ENCODE peak calls at places on chromosomes 16 and 17, in seven cellular contexts. Q is stimulated activated CD8-positive, alpha-beta memory T cell treated with anti-CD3 and anti-CD28 coated beads, Interleukin-15, amount 100 ng/mL, for 48 hours; U is NCI-H748 treated with DMSO at 0.1 percent for 48 hours; H is mucosa of descending colon; O is GM12892; E is KG1; N is dorsolateral prefrontal cortex. R is an unnamed sample.
A peak's percentile ranks its signal among the peaks of the same experiment; 100 is the strongest.

GRCh38 chr16:81444448-81445121 is at the start of gene CMIP:
- DNase-seq in Q (peak; percentile 72), U (peak; percentile 31), H (peak; percentile 90), O (peak; percentile 94), E (peak; percentile 44), N (peak; percentile 63), R (peak; percentile 78)

GRCh38 chr17:1732241-1733046 is 7.9 kb downstream of the WDR81 start:
- DNase-seq in Q (no peak), U (no peak), H (no peak), O (no peak), E (no peak), N (no peak), R (peak; percentile 40)

GRCh38 chr16:16021020-16021419 is 71.6 kb downstream of the ABCC1 start:
- DNase-seq in Q (no peak), U (no peak), H (no peak), O (no peak), E (peak; percentile 47), N (no peak), R (no peak)

GRCh38 chr17:18182978-18183333 is 672 bp upstream of the ALKBH5 start:
- DNase-seq in Q (peak; percentile 68), U (peak; percentile 75), H (peak; percentile 92), O (peak; percentile 80), E (no peak), N (no peak), R (no peak)

GRCh38 chr17:32118835-32119234 is 23.5 kb upstream of the RHOT1 start:
- DNase-seq in Q (no peak), U (no peak), H (no peak), O (no peak), E (no peak), N (no peak), R (no peak)

GRCh38 chr17:19344311-19345066 is 18.0 kb downstream of the B9D1 start:
- DNase-seq in Q (no peak), U (no peak), H (peak; percentile 32), O (no peak), E (no peak), N (peak; percentile 23), R (no peak)

GRCh38 chr17:76492989-76493501 is 8.2 kb downstream of the RHBDF2 start:
- DNase-seq in Q (peak; percentile 56), U (no peak), H (peak; percentile 87), O (peak; percentile 63), E (peak; percentile 45), N (no peak), R (peak; percentile 77)

GRCh38 chr17:1186923-1187771 is 7.4 kb upstream of the ABR start:
- DNase-seq in Q (peak; percentile 58), U (peak; percentile 43), H (peak; percentile 87), O (peak; percentile 78), E (no peak), N (peak; percentile 73), R (peak; percentile 73)

GRCh38 chr17:35089846-35090193 is 26.3 kb upstream of the RFFL start:
- DNase-seq in Q (peak; percentile 33), U (no peak), H (no peak), O (no peak), E (no peak), N (no peak), R (no peak)

R was measured in stimulated activated naive B cell treated with anti-CD40 and anti-IgM and Interleukin-4, amounts not matched to agents 10 μg/mL and 1 μg/mL and 100 μg/mL, for 72 hours.